ENCODE peak calls at places on chromosome 22, in ten cellular contexts. A, E, G, Y, D, J, W, I, U and S are unnamed samples.

GRCh38 chr22:19291218-19291579 is 320 bp downstream of the CLTCL1 start:
- DNase-seq in A (no peak), E (no peak), G (peak; percentile 65), Y (no peak), D (no peak), J (peak; percentile 18), W (no peak), I (no peak), U (no peak), S (peak; percentile 40)

GRCh38 chr22:25564320-25564978 is at the start of gene GRK3:
- DNase-seq in A (peak; percentile 79), E (peak; percentile 21), G (peak; percentile 77), Y (peak; percentile 72), D (no peak), J (peak; percentile 79), W (peak; percentile 42), I (peak; percentile 16), U (peak; percentile 18), S (peak; percentile 72)

GRCh38 chr22:49983148-49984042 is 22.8 kb downstream of the PIM3 start:
- DNase-seq in A (no peak), E (no peak), G (no peak), Y (peak; percentile 51), D (no peak), J (no peak), W (no peak), I (no peak), U (no peak), S (no peak)

GRCh38 chr22:42473484-42474193 is 41.4 kb upstream of the NFAM1 start:
- DNase-seq in A (no peak), E (peak; percentile 43), G (peak; percentile 61), Y (no peak), D (peak; percentile 71), J (no peak), W (no peak), I (no peak), U (no peak), S (no peak)

GRCh38 chr22:19821523-19822300 is 33.0 kb downstream of the GNB1L start:
- DNase-seq in A (no peak), E (no peak), G (no peak), Y (no peak), D (no peak), J (no peak), W (no peak), I (no peak), U (no peak), S (no peak)

GRCh38 chr22:42673898-42674390 is 24.8 kb upstream of the CYB5R3 start:
- DNase-seq in A (no peak), E (no peak), G (no peak), Y (no peak), D (peak; percentile 85), J (no peak), W (no peak), I (no peak), U (no peak), S (no peak)

GRCh38 chr22:16866167-16866566 is 41.0 kb upstream of the XKR3 start:
- DNase-seq in A (no peak), E (no peak), G (no peak), Y (no peak), D (peak; percentile 62), J (no peak), W (no peak), I (no peak), U (no peak), S (no peak)

GRCh38 chr22:23193420-23193819 is 13.1 kb downstream of the BCR start:
- DNase-seq in A (no peak), E (no peak), G (no peak), Y (no peak), D (no peak), J (no peak), W (no peak), I (no peak), U (no peak), S (no peak)

GRCh38 chr22:33823552-33823951 is 96.7 kb downstream of the LARGE1 start:
- DNase-seq in A (no peak), E (no peak), G (no peak), Y (no peak), D (no peak), J (no peak), W (no peak), I (no peak), U (no peak), S (no peak)

GRCh38 chr22:20979243-20979809 is 2.8 kb upstream of the LZTR1 start:
- DNase-seq in A (peak; percentile 87), E (no peak), G (no peak), Y (peak; percentile 77), D (peak; percentile 63), J (peak; percentile 52), W (peak; percentile 40), I (no peak), U (no peak), S (peak; percentile 81)

GRCh38 chr22:19772422-19772672 is 11.8 kb downstream of the TBX1 start:
- DNase-seq in A (no peak), E (no peak), G (no peak), Y (no peak), D (no peak), J (no peak), W (no peak), I (no peak), U (no peak), S (no peak)

GRCh38 chr22:45007247-45007945 is 2.4 kb downstream of the PHF21B start:
- DNase-seq in A (no peak), E (peak; percentile 18), G (peak; percentile 74), Y (no peak), D (no peak), J (no peak), W (peak; percentile 31), I (no peak), U (peak; percentile 41), S (no peak)

GRCh38 chr22:19524170-19525115 is at the start of gene CLDN5:
- DNase-seq in A (no peak), E (no peak), G (peak; percentile 6), Y (peak; percentile 59), D (no peak), J (no peak), W (no peak), I (no peak), U (no peak), S (no peak)

GRCh38 chr22:29481265-29482000 is 1.4 kb downstream of the NEFH start:
- DNase-seq in A (no peak), E (no peak), G (no peak), Y (no peak), D (peak; percentile 6), J (no peak), W (no peak), I (no peak), U (no peak), S (no peak)

GRCh38 chr22:20206709-20207215 is 55.9 kb upstream of the CCDC188 start:
- DNase-seq in A (no peak), E (no peak), G (no peak), Y (no peak), D (no peak), J (peak; percentile 20), W (no peak), I (no peak), U (no peak), S (peak; percentile 31)

GRCh38 chr22:30602049-30602448 is 4.9 kb upstream of the TCN2 start:
- DNase-seq in A (no peak), E (no peak), G (no peak), Y (no peak), D (peak; percentile 73), J (no peak), W (no peak), I (no peak), U (no peak), S (no peak)

GRCh38 chr22:22786301-22787115 is 101.1 kb upstream of the IGLL5 start:
- DNase-seq in A (no peak), E (no peak), G (no peak), Y (no peak), D (no peak), J (no peak), W (no peak), I (peak; percentile 4), U (no peak), S (no peak)

GRCh38 chr22:27438271-27438980 is 363.1 kb downstream of the MN1 start:
- DNase-seq in A (peak; percentile 62), E (no peak), G (no peak), Y (no peak), D (no peak), J (no peak), W (no peak), I (peak; percentile 16), U (no peak), S (no peak)

GRCh38 chr22:19870153-19871022 is 15.7 kb upstream of the GNB1L start:
- DNase-seq in A (no peak), E (no peak), G (no peak), Y (peak; percentile 50), D (no peak), J (no peak), W (no peak), I (no peak), U (no peak), S (no peak)

GRCh38 chr22:41229730-41230398 is 10.9 kb downstream of the CHADL start:
- DNase-seq in A (no peak), E (no peak), G (no peak), Y (no peak), D (no peak), J (no peak), W (no peak), I (no peak), U (no peak), S (no peak)

GRCh38 chr22:25370322-25370721 is 150.9 kb downstream of the CRYBB2 start:
- DNase-seq in A (no peak), E (no peak), G (no peak), Y (no peak), D (no peak), J (no peak), W (no peak), I (no peak), U (no peak), S (no peak)

GRCh38 chr22:19772673-19773469 is 12.3 kb downstream of the TBX1 start:
- DNase-seq in A (no peak), E (no peak), G (no peak), Y (no peak), D (no peak), J (peak; percentile 71), W (no peak), I (no peak), U (no peak), S (no peak)

GRCh38 chr22:47381240-47381639 is 618.8 kb downstream of the TBC1D22A start:
- DNase-seq in A (no peak), E (no peak), G (no peak), Y (peak; percentile 37), D (no peak), J (no peak), W (no peak), I (no peak), U (no peak), S (no peak)

GRCh38 chr22:20052309-20053250 is 27.5 kb upstream of the DGCR8 start:
- DNase-seq in A (no peak), E (no peak), G (no peak), Y (no peak), D (no peak), J (no peak), W (no peak), I (no peak), U (no peak), S (peak; percentile 83)

GRCh38 chr22:36374603-36375024 is 13.2 kb downstream of the MYH9 start:
- DNase-seq in A (no peak), E (no peak), G (no peak), Y (no peak), D (peak; percentile 95), J (no peak), W (no peak), I (no peak), U (no peak), S (peak; percentile 66)

GRCh38 chr22:44037519-44038370 is 13.6 kb downstream of the PARVB start:
- DNase-seq in A (no peak), E (peak; percentile 66), G (no peak), Y (no peak), D (peak; percentile 90), J (no peak), W (no peak), I (no peak), U (no peak), S (peak; percentile 18)

GRCh38 chr22:45521178-45521577 is 18.5 kb downstream of the FBLN1 start:
- DNase-seq in A (no peak), E (no peak), G (no peak), Y (no peak), D (no peak), J (no peak), W (no peak), I (no peak), U (no peak), S (no peak)

GRCh38 chr22:49502126-49502826 is 325.4 kb downstream of the BRD1 start:
- DNase-seq in A (no peak), E (peak; percentile 57), G (no peak), Y (no peak), D (peak; percentile 60), J (no peak), W (no peak), I (no peak), U (no peak), S (no peak)